ENCODE peak calls at places on chromosomes 5 and 9, in ten cellular contexts. O is heart right ventricle; E is activated CD4-positive, alpha-beta memory T cell treated with anti-CD3 and anti-CD28 coated beads for 36 hours; W is T-helper 2 cell; P is smooth muscle cell of the brain vasculature; B is WTC11; Z is psoas muscle; I is activated T-cell treated with anti-CD3 and anti-CD28 coated beads for 4 hours; M is glutamatergic neuron; T is activated CD8-positive, alpha-beta memory T cell treated with anti-CD3 and anti-CD28 coated beads, Interleukin-2, amount 10 ng/mL, durations not matched to agents 7 days and 5 days. D is an unnamed sample.

GRCh38 chr9:526904-527591 is 312.4 kb downstream of the DOCK8 start:
- DNase-seq in T (no peak), W (no peak), B (no peak), M (no peak), P (no peak), O (no peak), E (no peak), I (no peak), Z (no peak), D (no peak)

GRCh38 chr5:179738725-179739124 is 6.1 kb downstream of the MAML1 start:
- DNase-seq in W (no peak), P (no peak), T (no peak), O (no peak), I (no peak), B (no peak), Z (no peak), M (no peak), E (no peak), D (no peak)

GRCh38 chr5:95048633-95049032 is 236.3 kb downstream of the MCTP1 start:
- DNase-seq in T (no peak), B (no peak), I (no peak), Z (no peak), P (no peak), O (no peak), W (no peak), E (no peak), M (no peak), D (no peak)

GRCh38 chr5:164354138-164354751 is 848.8 kb downstream of the MAT2B start:
- DNase-seq in M (no peak), T (no peak), O (no peak), P (no peak), I (no peak), Z (no peak), W (no peak), E (no peak), B (no peak), D (no peak)

GRCh38 chr9:104766025-104766424 is 2.1 kb downstream of the NIPSNAP3B start:
- DNase-seq in T (no peak), E (no peak), B (no peak), Z (no peak), O (no peak), W (no peak), M (no peak), I (no peak), P (no peak), D (no peak)

GRCh38 chr5:150241298-150242225 is 48.0 kb downstream of the CAMK2A start:
- DNase-seq in O (no peak), W (no peak), Z (no peak), M (no peak), P (no peak), E (no peak), B (no peak), I (no peak), T (no peak), D (no peak)

GRCh38 chr9:69760278-69760610 is 433 bp upstream of the PTAR1 start:
- DNase-seq in B (no peak), M (peak; percentile 18), E (no peak), O (no peak), W (no peak), T (no peak), P (no peak), I (no peak), Z (no peak), D (no peak)

GRCh38 chr5:29193972-29194371 is 1999.5 kb upstream of the CDH6 start:
- DNase-seq in E (no peak), M (no peak), I (no peak), T (no peak), O (no peak), W (no peak), Z (no peak), P (no peak), B (no peak), D (no peak)

GRCh38 chr9:31541626-31542025 is 842.8 kb upstream of the ACO1 start:
- DNase-seq in E (no peak), O (no peak), B (no peak), P (no peak), W (no peak), I (no peak), T (no peak), Z (no peak), M (no peak), D (no peak)

GRCh38 chr5:141430332-141431113 is at the start of gene PCDHGA12:
- DNase-seq in W (no peak), Z (peak; percentile 69), B (no peak), P (no peak), M (no peak), T (no peak), O (peak; percentile 69), E (peak; percentile 43), I (no peak), D (no peak)

GRCh38 chr9:133518706-133519105 is 6.1 kb downstream of the MYMK start:
- DNase-seq in M (no peak), Z (no peak), T (no peak), I (no peak), W (no peak), O (no peak), B (no peak), E (no peak), P (no peak), D (no peak)

GRCh38 chr5:78622302-78622971 is 26.1 kb downstream of the LHFPL2 start:
- DNase-seq in I (no peak), T (no peak), B (no peak), O (no peak), M (no peak), W (no peak), E (no peak), P (no peak), Z (no peak), D (no peak)

GRCh38 chr5:6019612-6020011 is 358.7 kb downstream of the MED10 start:
- DNase-seq in P (no peak), E (no peak), M (no peak), B (no peak), W (no peak), T (no peak), Z (no peak), O (no peak), I (no peak), D (no peak)

GRCh38 chr5:111747336-111747735 is 9.7 kb downstream of the NREP start:
- DNase-seq in W (no peak), M (no peak), Z (no peak), O (no peak), E (no peak), B (no peak), T (no peak), I (no peak), P (no peak), D (no peak)

GRCh38 chr9:34957492-34958410 is at the start of gene PHF24:
- DNase-seq in P (no peak), T (no peak), I (peak; percentile 42), W (no peak), M (peak; percentile 50), O (no peak), Z (no peak), B (peak; percentile 37), E (peak; percentile 26), D (no peak)

GRCh38 chr9:15299374-15299939 is 7.6 kb downstream of the TTC39B start:
- DNase-seq in I (peak; percentile 31), T (peak; percentile 84), O (no peak), P (no peak), Z (no peak), M (no peak), W (peak; percentile 34), B (no peak), E (peak; percentile 84), D (no peak)

GRCh38 chr9:132842124-132843005 is 35.7 kb downstream of the AK8 start:
- DNase-seq in W (no peak), P (no peak), E (no peak), B (no peak), Z (no peak), O (no peak), M (no peak), T (no peak), I (no peak), D (no peak)

GRCh38 chr5:84080908-84081307 is 303.8 kb downstream of the EDIL3 start:
- DNase-seq in M (no peak), P (no peak), O (no peak), W (no peak), B (no peak), T (no peak), I (no peak), E (no peak), Z (no peak), D (no peak)

GRCh38 chr5:36692791-36693763 is 86.7 kb downstream of the SLC1A3 start:
- DNase-seq in T (peak; percentile 60), E (peak; percentile 68), P (peak; percentile 57), M (peak; percentile 82), W (no peak), O (peak; percentile 77), Z (peak; percentile 78), B (peak; percentile 87), I (no peak), D (peak; percentile 80)

GRCh38 chr5:81513982-81514381 is 120.0 kb upstream of the ACOT12 start:
- DNase-seq in B (no peak), P (no peak), T (no peak), I (no peak), W (no peak), M (no peak), E (no peak), Z (no peak), O (no peak), D (no peak)

GRCh38 chr9:99365233-99365980 is 143.3 kb downstream of the SEC61B start:
- DNase-seq in O (no peak), E (no peak), W (no peak), Z (no peak), B (no peak), P (no peak), T (no peak), I (no peak), M (no peak), D (no peak)

GRCh38 chr9:74838351-74838750 is 49.4 kb downstream of the TRPM6 start:
- DNase-seq in P (no peak), T (no peak), Z (no peak), I (no peak), O (no peak), W (no peak), B (no peak), E (no peak), M (no peak), D (no peak)

GRCh38 chr5:84255318-84255717 is 129.4 kb downstream of the EDIL3 start:
- DNase-seq in W (no peak), Z (no peak), P (no peak), I (no peak), M (no peak), B (no peak), T (no peak), O (no peak), E (no peak), D (no peak)

GRCh38 chr9:107587175-107587963 is 97.8 kb upstream of the KLF4 start:
- DNase-seq in T (no peak), Z (peak; percentile 22), I (no peak), E (no peak), W (no peak), B (no peak), O (peak; percentile 82), M (no peak), P (no peak), D (no peak)

GRCh38 chr5:3187846-3188425 is 407.7 kb upstream of the IRX1 start:
- DNase-seq in B (no peak), M (no peak), W (no peak), I (no peak), Z (no peak), T (no peak), E (no peak), O (no peak), P (no peak), D (no peak)

GRCh38 chr9:89139450-89139849 is 39.2 kb downstream of the SHC3 start:
- DNase-seq in I (no peak), M (no peak), T (no peak), Z (no peak), O (no peak), E (no peak), P (no peak), W (no peak), B (no peak), D (no peak)

GRCh38 chr9:84397822-84398221 is 57.3 kb upstream of the SLC28A3 start:
- DNase-seq in M (no peak), Z (no peak), B (no peak), O (no peak), E (no peak), T (no peak), P (peak; percentile 29), I (no peak), W (no peak), D (no peak)

GRCh38 chr9:95038666-95039065 is 278.8 kb downstream of the FANCC start:
- DNase-seq in T (no peak), O (no peak), W (no peak), P (no peak), Z (no peak), B (no peak), M (no peak), I (no peak), E (no peak), D (no peak)

D was measured in type B pancreatic cell.